ENCODE peak calls at places on chromosome 2, in ten cellular contexts. O, S, C, M, H, A, N, X, G and J are unnamed samples.

GRCh38 chr2:239979243-239980023 is 45.7 kb downstream of the NDUFA10 start:
- DNase-seq in O (no peak), S (no peak), C (no peak), M (no peak), H (no peak), A (peak), N (no peak), X (no peak), G (no peak), J (no peak)

GRCh38 chr2:49914281-49914680 is 760.0 kb upstream of the FSHR start:
- DNase-seq in O (no peak), S (no peak), C (no peak), M (peak), H (no peak), A (peak), N (no peak), X (no peak), G (peak), J (no peak)

GRCh38 chr2:186614373-186614772 is 24.5 kb downstream of the ITGAV start:
- DNase-seq in O (no peak), S (no peak), C (no peak), M (no peak), H (no peak), A (no peak), N (no peak), X (no peak), G (no peak), J (no peak)

GRCh38 chr2:240319221-240319854 is 116.1 kb upstream of the GPC1 start:
- DNase-seq in O (no peak), S (peak), C (no peak), M (no peak), H (no peak), A (no peak), N (no peak), X (no peak), G (no peak), J (no peak)

GRCh38 chr2:211067029-211067428 is 510.6 kb downstream of the CPS1 start:
- DNase-seq in O (no peak), S (no peak), C (no peak), M (no peak), H (no peak), A (no peak), N (no peak), X (no peak), G (no peak), J (no peak)

GRCh38 chr2:178238144-178238521 is 43.8 kb downstream of the OSBPL6 start:
- DNase-seq in O (no peak), S (peak), C (no peak), M (no peak), H (no peak), A (no peak), N (no peak), X (no peak), G (no peak), J (no peak)

GRCh38 chr2:238689871-238690672 is 157.8 kb upstream of the TWIST2 start:
- DNase-seq in O (no peak), S (no peak), C (no peak), M (no peak), H (no peak), A (no peak), N (no peak), X (no peak), G (no peak), J (no peak)

GRCh38 chr2:71187589-71187988 is 39.3 kb downstream of the PAIP2B start:
- DNase-seq in O (no peak), S (no peak), C (no peak), M (no peak), H (no peak), A (no peak), N (no peak), X (no peak), G (no peak), J (no peak)

GRCh38 chr2:240189686-240190085 is 49.2 kb upstream of the OTOS start:
- DNase-seq in O (no peak), S (no peak), C (no peak), M (no peak), H (no peak), A (no peak), N (no peak), X (no peak), G (no peak), J (no peak)

GRCh38 chr2:109635426-109636289 is 21.5 kb downstream of the SOWAHC start:
- DNase-seq in O (no peak), S (no peak), C (no peak), M (no peak), H (no peak), A (no peak), N (no peak), X (no peak), G (no peak), J (no peak)

GRCh38 chr2:20577495-20578235 is 73.2 kb downstream of the HS1BP3 start:
- DNase-seq in O (no peak), S (peak), C (no peak), M (peak), H (no peak), A (no peak), N (no peak), X (peak), G (peak), J (no peak)

GRCh38 chr2:172552547-172553291 is 3.2 kb upstream of the PDK1 start:
- DNase-seq in O (no peak), S (peak), C (peak), M (peak), H (no peak), A (peak), N (no peak), X (peak), G (peak), J (no peak)

GRCh38 chr2:71939588-71940535 is 207.8 kb downstream of the CYP26B1 start:
- DNase-seq in O (no peak), S (no peak), C (no peak), M (no peak), H (no peak), A (no peak), N (no peak), X (no peak), G (no peak), J (no peak)

GRCh38 chr2:164842624-164842966 is 972 bp upstream of the COBLL1 start:
- DNase-seq in O (no peak), S (no peak), C (no peak), M (no peak), H (no peak), A (no peak), N (no peak), X (no peak), G (no peak), J (no peak)

GRCh38 chr2:71880287-71880686 is 267.4 kb downstream of the CYP26B1 start:
- DNase-seq in O (no peak), S (no peak), C (no peak), M (no peak), H (no peak), A (no peak), N (no peak), X (no peak), G (no peak), J (no peak)

GRCh38 chr2:233422050-233422639 is 67.9 kb downstream of the DGKD start:
- DNase-seq in O (no peak), S (no peak), C (no peak), M (no peak), H (peak), A (no peak), N (no peak), X (no peak), G (no peak), J (no peak)

GRCh38 chr2:219209236-219209635 is 2.7 kb downstream of the ZFAND2B start:
- DNase-seq in O (no peak), S (no peak), C (no peak), M (no peak), H (no peak), A (no peak), N (no peak), X (no peak), G (no peak), J (no peak)

GRCh38 chr2:207881902-207882301 is 112.2 kb upstream of the FZD5 start:
- DNase-seq in O (no peak), S (no peak), C (no peak), M (no peak), H (no peak), A (no peak), N (no peak), X (no peak), G (peak), J (no peak)